ENCODE peak calls at places on chromosomes 16 and 17, in ten cellular contexts. S is PC-9, V is GM23338, D is MM.1S, Y is HCT116, I is Karpas-422, M is OCI-LY7, C is GM23248, B is hepatocyte, X is SK-N-SH. P is an unnamed sample. For H3K9me2, the result is how much of the 10 kb centered on the place peaks cover.

GRCh38 chr16:66522816-66523590 is 26.9 kb downstream of the TK2 start:
- DNase-seq in S (no peak), V (no peak), D (no peak), Y (no peak), I (no peak), M (no peak), C (no peak), B (no peak), X (no peak), P (no peak)

GRCh38 chr16:17194190-17194780 is 276.5 kb downstream of the XYLT1 start:
- DNase-seq in S (no peak), V (peak), D (no peak), Y (peak), I (peak), M (peak), C (peak), B (peak), X (peak), P (no peak)

GRCh38 chr17:27502526-27503324 is 46.5 kb downstream of the KSR1 start:
- DNase-seq in S (no peak), V (no peak), D (no peak), Y (no peak), I (no peak), M (no peak), C (peak), B (no peak), X (no peak), P (no peak)

GRCh38 chr16:30805370-30806169 is 18.6 kb upstream of the ZNF629 start:
- DNase-seq in S (peak), V (peak), D (peak), Y (peak), I (no peak), M (no peak), C (peak), B (peak), X (peak), P (peak)

GRCh38 chr17:12070561-12070960 is 49.9 kb downstream of the MAP2K4 start:
- DNase-seq in S (no peak), V (no peak), D (no peak), Y (no peak), I (no peak), M (no peak), C (peak), B (no peak), X (no peak), P (peak)

GRCh38 chr17:45332505-45332904 is 15.7 kb upstream of the MAP3K14 start:
- DNase-seq in S (no peak), V (no peak), D (no peak), Y (no peak), I (no peak), M (no peak), C (no peak), B (no peak), X (no peak), P (no peak)

GRCh38 chr16:26752166-26752565 is 314.6 kb upstream of the C16orf82 start:
- DNase-seq in S (no peak), V (no peak), D (no peak), Y (no peak), I (no peak), M (no peak), C (no peak), B (no peak), X (no peak), P (no peak)

GRCh38 chr17:8084250-8084649 is 3.3 kb downstream of the ALOX12B start:
- DNase-seq in S (no peak), V (no peak), D (no peak), Y (no peak), I (no peak), M (no peak), C (no peak), B (no peak), X (no peak), P (no peak)

DNA sequence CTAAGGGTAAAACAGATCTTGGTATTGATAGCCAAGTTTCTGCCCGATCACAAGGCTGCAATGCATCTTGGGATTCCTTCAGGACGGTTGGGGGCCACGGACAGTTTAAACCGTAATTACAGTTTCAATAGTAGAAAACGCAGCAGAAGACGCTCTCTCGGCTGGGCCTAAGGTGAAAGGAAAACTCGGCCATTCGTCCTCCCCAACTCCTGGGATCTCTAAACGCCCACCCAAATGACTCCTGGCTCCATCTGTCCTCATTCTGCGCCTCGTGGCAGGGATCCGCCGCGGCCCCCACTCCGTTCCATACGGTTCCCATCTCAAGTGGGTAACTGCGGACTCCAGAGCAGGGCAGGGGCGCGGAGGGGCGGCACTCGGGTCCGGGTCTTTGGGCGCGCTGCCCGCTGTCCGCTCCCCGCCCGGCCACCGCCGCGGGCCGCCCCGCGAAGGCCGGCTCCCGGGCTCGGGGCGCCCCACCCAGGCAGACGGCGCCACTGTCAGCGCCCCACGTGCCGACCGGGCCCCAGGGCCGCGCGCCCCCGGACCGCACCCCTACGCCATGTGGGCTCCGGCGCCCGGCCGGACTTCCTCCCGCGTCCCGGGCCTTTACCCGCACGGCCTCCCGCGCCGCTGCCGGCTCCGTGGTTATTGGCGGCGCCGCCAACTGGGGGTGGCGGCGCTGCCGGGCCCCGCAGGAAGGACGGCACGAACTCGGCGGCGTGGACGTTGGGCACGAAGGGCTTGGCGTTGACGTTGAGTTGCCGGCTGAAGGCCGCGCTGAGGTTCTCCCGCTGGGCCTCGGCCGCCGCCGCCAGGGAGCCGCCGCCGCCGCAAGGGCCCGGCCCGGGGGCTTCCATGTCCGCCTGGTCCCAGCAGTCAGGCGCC is 755 bp downstream of the GSPT1 start:
- DNase-seq in S (no peak), V (peak), D (peak), Y (no peak), I (peak), M (peak), C (peak), B (peak), X (peak), P (peak)
- H3K27ac ChIP-seq in S (peak), V (no peak), D (peak), Y (peak), I (peak), M (peak), C (peak), B (peak), X (peak), P (peak)

GRCh38 chr17:32927724-32928526 is at the start of gene TMEM98:
- DNase-seq in S (no peak), V (peak), D (peak), Y (no peak), I (no peak), M (no peak), C (peak), B (peak), X (peak), P (peak)

GRCh38 chr17:32929288-32929574 is 1.3 kb downstream of the TMEM98 start:
- DNase-seq in S (no peak), V (peak), D (no peak), Y (no peak), I (no peak), M (no peak), C (peak), B (peak), X (peak), P (no peak)

GRCh38 chr17:32927201-32927723 is 691 bp upstream of the TMEM98 start:
- DNase-seq in S (no peak), V (no peak), D (no peak), Y (no peak), I (no peak), M (no peak), C (peak), B (peak), X (no peak), P (no peak)

GRCh38 chr17:32928527-32929287 is 754 bp downstream of the TMEM98 start:
- DNase-seq in S (no peak), V (no peak), D (no peak), Y (no peak), I (no peak), M (no peak), C (peak), B (no peak), X (no peak), P (no peak)

GRCh38 chr17:32926183-32926582 is 1.8 kb upstream of the TMEM98 start:
- DNase-seq in S (no peak), V (no peak), D (no peak), Y (no peak), I (peak), M (no peak), C (no peak), B (no peak), X (no peak), P (no peak)
- H2AFZ ChIP-seq in S (no peak), V (no peak), D (no peak), Y (no peak), I (no peak), M (no peak), C (no peak), B (no peak), X (no peak), P (no peak)

DNA sequence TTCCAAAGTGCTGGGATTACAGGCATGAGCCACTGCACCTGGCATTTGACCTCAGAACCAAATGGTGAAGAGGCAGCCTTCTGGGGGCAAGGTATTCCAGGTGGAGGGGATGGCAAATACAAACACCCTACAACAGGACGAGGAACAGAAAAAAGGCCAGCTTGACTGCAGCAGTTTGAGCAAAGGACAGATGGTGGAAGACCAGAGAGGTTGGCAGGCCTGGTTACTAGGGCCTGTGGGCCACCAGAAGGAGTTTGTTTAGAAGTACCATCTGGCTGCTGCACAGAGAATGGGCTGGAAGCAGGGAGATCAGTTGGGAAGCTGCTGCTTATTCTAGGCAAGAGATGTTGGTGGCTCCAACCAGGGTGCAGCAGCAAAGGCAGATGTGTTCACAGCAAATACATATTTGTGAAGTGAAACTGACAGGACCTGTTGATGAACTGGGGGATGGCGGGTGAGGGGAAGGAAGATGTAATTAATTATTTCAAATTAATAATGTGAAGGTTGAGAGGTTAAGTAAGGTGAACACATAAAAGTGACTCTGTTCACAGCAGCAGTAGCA is 2.8 kb upstream of the YPEL2 start:
- DNase-seq in S (no peak), V (no peak), D (no peak), Y (no peak), I (no peak), M (no peak), C (no peak), B (no peak), X (no peak), P (no peak)
- H3K9me2 ChIP-seq in S (under half), V (under half), D (under half), Y (under half), I (under half), M (under half), C (under half), B (under half), X (under half), P (under half)

GRCh38 chr17:29150191-29150590 is 30.0 kb downstream of the MYO18A start:
- DNase-seq in S (peak), V (no peak), D (no peak), Y (no peak), I (no peak), M (peak), C (no peak), B (no peak), X (no peak), P (peak)
- H3K27ac ChIP-seq in S (peak), V (peak), D (no peak), Y (peak), I (no peak), M (peak), C (no peak), B (peak), X (no peak), P (peak)

DNA sequence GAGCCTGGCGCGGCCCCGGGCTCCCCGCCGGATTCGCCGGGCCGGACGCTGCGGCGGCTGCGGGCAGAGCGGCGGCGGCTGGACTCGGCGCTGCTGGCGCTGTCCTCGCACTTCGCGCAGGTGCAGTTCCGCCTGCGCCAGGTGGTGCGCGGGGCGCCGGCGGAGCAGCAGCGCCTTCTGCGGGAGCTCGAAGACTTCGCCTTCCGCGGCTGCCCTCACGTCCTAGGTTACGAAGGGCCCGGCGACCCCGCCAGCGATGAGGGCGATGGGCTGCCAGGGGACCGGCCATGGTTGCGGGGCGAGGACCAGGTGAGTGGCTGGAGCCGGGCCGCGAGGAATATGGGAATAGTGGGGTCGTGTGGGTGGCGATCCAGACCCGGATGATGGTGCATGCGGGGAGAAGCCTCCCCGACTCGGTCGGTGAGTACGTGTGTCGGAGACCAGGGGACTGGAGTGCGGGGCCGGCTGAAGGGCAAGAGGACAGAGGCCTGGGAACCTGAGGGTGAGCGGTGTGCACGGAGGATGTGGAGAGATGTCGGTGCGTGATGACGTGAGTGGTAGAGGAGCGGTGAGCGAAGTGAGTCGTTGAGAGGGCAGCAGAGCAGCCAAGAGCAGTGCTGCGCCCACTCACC is 517 bp downstream of the RUNDC1 start:
- DNase-seq in S (no peak), V (peak), D (peak), Y (peak), I (peak), M (peak), C (peak), B (peak), X (peak), P (peak)
- H2AFZ ChIP-seq in S (peak), V (peak), D (peak), Y (no peak), I (peak), M (peak), C (peak), B (peak), X (peak), P (peak)

DNA sequence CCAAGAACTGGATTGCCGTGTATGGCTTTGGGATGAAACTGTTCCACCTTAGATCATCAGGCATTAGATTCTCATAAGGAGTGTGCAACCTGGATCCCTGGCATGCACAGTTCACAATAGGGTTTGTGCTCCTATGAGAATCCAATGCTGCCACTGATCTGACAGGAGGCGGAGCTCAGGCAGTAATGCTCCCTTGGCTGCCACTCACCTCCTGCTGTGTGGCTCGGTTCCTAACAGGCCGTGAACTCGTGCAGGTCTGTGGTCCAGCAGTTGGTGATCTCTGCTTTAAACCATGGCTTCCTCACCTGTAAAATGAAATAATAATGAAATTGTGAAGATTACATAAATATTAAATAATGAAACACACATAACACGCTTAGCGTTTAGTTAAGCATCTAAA is 45.5 kb upstream of the FBXO47 start:
- DNase-seq in S (no peak), V (no peak), D (no peak), Y (no peak), I (peak), M (no peak), C (no peak), B (no peak), X (no peak), P (no peak)
- H3K9me2 ChIP-seq in S (under half), V (under half), D (under half), Y (under half), I (under half), M (under half), C (under half), B (under half), X (under half), P (under half)

GRCh38 chr17:40981115-40981514 is 3.0 kb downstream of the KRT40 start:
- DNase-seq in S (no peak), V (no peak), D (no peak), Y (no peak), I (no peak), M (no peak), C (no peak), B (no peak), X (no peak), P (no peak)
- H3K27ac ChIP-seq in S (no peak), V (no peak), D (no peak), Y (no peak), I (no peak), M (no peak), C (no peak), B (no peak), X (no peak), P (no peak)

DNA sequence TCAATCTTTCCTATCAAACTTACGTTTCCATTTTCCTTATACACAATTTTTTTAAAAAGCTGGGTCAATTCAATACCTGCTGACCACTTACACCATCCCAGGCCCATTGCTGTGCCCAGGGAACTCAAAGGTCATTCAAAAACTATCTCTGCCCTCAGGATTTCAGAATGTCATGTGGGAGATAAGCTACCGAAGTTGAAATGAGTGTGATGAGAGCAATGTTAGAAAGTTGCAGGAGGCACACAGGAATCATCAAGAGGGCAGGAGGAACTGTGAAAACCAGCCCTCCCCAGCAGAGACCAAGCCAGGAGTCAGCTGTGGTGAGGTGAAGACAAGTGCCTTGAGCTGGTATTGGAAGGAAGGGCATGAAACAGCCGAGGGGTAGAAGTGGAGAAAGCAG is 195.9 kb downstream of the HS3ST3A1 start:
- DNase-seq in S (no peak), V (no peak), D (no peak), Y (no peak), I (no peak), M (no peak), C (no peak), B (no peak), X (no peak), P (no peak)
- H2AFZ ChIP-seq in S (no peak), V (peak), D (no peak), Y (no peak), I (no peak), M (no peak), C (peak), B (peak), X (no peak), P (no peak)

GRCh38 chr17:61500287-61500686 is 48.1 kb downstream of the TBX4 start:
- DNase-seq in S (no peak), V (no peak), D (no peak), Y (no peak), I (no peak), M (no peak), C (no peak), B (no peak), X (no peak), P (no peak)
- H3K9me2 ChIP-seq in S (under half), V (under half), D (under half), Y (under half), I (under half), M (under half), C (under half), B (under half), X (under half), P (under half)

GRCh38 chr16:71900336-71900735 is 5.0 kb downstream of the IST1 start:
- DNase-seq in S (no peak), V (peak), D (no peak), Y (no peak), I (no peak), M (peak), C (peak), B (no peak), X (no peak), P (no peak)

GRCh38 chr16:71902656-71903365 is 7.5 kb downstream of the IST1 start:
- DNase-seq in S (no peak), V (no peak), D (no peak), Y (no peak), I (no peak), M (no peak), C (no peak), B (no peak), X (no peak), P (no peak)

GRCh38 chr16:71903608-71904007 is 8.3 kb downstream of the IST1 start:
- DNase-seq in S (no peak), V (no peak), D (no peak), Y (no peak), I (no peak), M (no peak), C (no peak), B (no peak), X (no peak), P (no peak)

GRCh38 chr16:71899171-71899570 is 3.8 kb downstream of the IST1 start:
- DNase-seq in S (no peak), V (no peak), D (no peak), Y (no peak), I (no peak), M (no peak), C (no peak), B (no peak), X (no peak), P (no peak)

GRCh38 chr16:71904239-71904638 is 8.9 kb downstream of the IST1 start:
- DNase-seq in S (no peak), V (no peak), D (no peak), Y (no peak), I (no peak), M (no peak), C (no peak), B (no peak), X (no peak), P (no peak)
- H3K27ac ChIP-seq in S (no peak), V (no peak), D (no peak), Y (no peak), I (no peak), M (no peak), C (no peak), B (no peak), X (no peak), P (no peak)

P was measured in PC-3.